ENCODE peak calls at places on chromosome 9, in six cellular contexts. Y is A549, H is GM12878, J is endothelial cell of umbilical vein, K is K562, I is HepG2. D is an unnamed sample.

GRCh38 chr9:8095531-8096223 is 296.1 kb upstream of the DMAC1 start:
- DNase-seq in J (no peak), I (no peak), Y (no peak), K (no peak), H (no peak), D (no peak)

GRCh38 chr9:121944741-121945191 is 148.3 kb downstream of the TTLL11 start:
- DNase-seq in J (no peak), H (no peak), Y (no peak), K (no peak), I (no peak), D (no peak)

GRCh38 chr9:35776018-35776417 is 15.4 kb upstream of the NPR2 start:
- DNase-seq in K (no peak), Y (no peak), J (no peak), I (no peak), H (no peak), D (no peak)

GRCh38 chr9:120982851-120983250 is 56.3 kb upstream of the TRAF1 start:
- DNase-seq in Y (no peak), K (no peak), I (peak), J (no peak), H (no peak), D (no peak)

GRCh38 chr9:110351009-110351467 is 13.4 kb upstream of the TXNDC8 start:
- DNase-seq in I (no peak), Y (peak), K (peak), J (peak), H (no peak), D (no peak)

GRCh38 chr9:95980262-95981125 is 105.0 kb downstream of the ERCC6L2 start:
- DNase-seq in I (no peak), Y (no peak), H (no peak), J (no peak), K (no peak), D (peak)

GRCh38 chr9:13450723-13451122 is 171.2 kb upstream of the MPDZ start:
- DNase-seq in Y (no peak), K (no peak), J (no peak), I (no peak), H (peak), D (no peak)

GRCh38 chr9:101716629-101717028 is 21.8 kb downstream of the GRIN3A start:
- DNase-seq in H (no peak), Y (no peak), I (no peak), J (no peak), K (no peak), D (no peak)

GRCh38 chr9:33080534-33080933 is 4.1 kb upstream of the SMU1 start:
- DNase-seq in Y (no peak), K (no peak), I (no peak), J (no peak), H (no peak), D (no peak)

GRCh38 chr9:124645274-124645673 is 125.8 kb downstream of the NR6A1 start:
- DNase-seq in H (no peak), J (no peak), I (no peak), Y (no peak), K (no peak), D (no peak)

GRCh38 chr9:123620258-123620657 is 264.3 kb downstream of the CRB2 start:
- DNase-seq in J (no peak), K (no peak), I (no peak), H (no peak), Y (peak), D (no peak)

GRCh38 chr9:109894921-109895758 is 115.1 kb downstream of the PALM2AKAP2 start:
- DNase-seq in J (no peak), K (no peak), I (no peak), H (peak), Y (no peak), D (peak)

GRCh38 chr9:114655689-114656088 is 1.9 kb downstream of the TEX53 start:
- DNase-seq in K (no peak), I (no peak), J (no peak), Y (no peak), H (no peak), D (peak)

GRCh38 chr9:77944556-77945261 is 86.9 kb downstream of the GNAQ start:
- DNase-seq in H (no peak), Y (no peak), I (no peak), J (peak), K (no peak), D (peak)

GRCh38 chr9:98502311-98502975 is 206.3 kb downstream of the GABBR2 start:
- DNase-seq in I (no peak), H (no peak), Y (no peak), K (no peak), J (no peak), D (no peak)

GRCh38 chr9:83466877-83467276 is 71.3 kb downstream of the FRMD3 start:
- DNase-seq in K (no peak), Y (no peak), I (no peak), H (no peak), J (no peak), D (no peak)

GRCh38 chr9:137694962-137695875 is 76.4 kb downstream of the EHMT1 start:
- DNase-seq in I (peak), Y (peak), H (no peak), K (peak), J (peak), D (peak)
- TF ChIP-seq MYC in I (peak), Y (no peak), H (no peak), K (no peak), J (no peak), D (no peak)

GRCh38 chr9:34659592-34660253 is 2.7 kb downstream of the CCL27 start:
- DNase-seq in J (no peak), I (no peak), H (no peak), K (no peak), Y (no peak), D (peak)
- TF ChIP-seq CTCF in J (no peak), I (peak), H (no peak), K (no peak), Y (no peak), D (no peak)

DNA sequence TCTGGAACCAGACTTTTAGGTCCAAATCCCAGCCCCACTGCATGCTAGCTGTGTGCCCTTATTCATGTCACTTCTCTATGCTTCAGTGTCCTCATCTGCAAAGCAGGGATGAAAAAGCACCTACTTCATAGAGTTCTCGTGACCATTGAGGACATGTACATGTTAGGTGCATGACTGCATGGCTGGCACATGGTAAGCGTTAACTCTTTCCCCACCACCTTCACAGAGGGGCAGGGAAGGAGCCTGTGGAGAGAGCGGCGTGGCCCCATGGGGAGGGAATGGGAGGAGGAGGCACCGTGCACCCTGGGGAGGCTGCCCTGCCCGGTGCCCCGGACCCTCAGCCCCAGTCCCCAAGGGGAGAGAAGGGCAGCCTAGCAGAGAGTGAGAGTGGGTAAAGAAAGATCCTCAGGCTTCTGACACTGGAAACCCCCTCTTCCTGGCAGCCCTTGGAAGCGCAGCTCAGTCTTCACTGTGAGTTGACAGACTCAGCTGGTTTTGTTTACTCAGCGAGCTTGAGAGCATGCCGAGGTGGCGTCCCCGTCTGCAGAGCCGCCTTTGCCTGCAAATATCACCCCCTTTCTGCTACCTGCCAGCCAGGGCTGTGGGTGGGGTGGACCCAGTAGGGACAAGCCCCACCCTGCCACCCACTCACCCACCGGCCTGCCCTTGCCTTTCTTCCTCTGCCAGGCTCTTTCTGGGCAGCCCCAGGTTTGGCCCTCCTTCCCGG is 10.6 kb upstream of the ANGPTL2 start:
- DNase-seq in H (no peak), I (no peak), Y (no peak), J (no peak), K (no peak), D (no peak)
- TF ChIP-seq MYC in H (no peak), I (no peak), Y (no peak), J (no peak), K (no peak), D (no peak)

DNA sequence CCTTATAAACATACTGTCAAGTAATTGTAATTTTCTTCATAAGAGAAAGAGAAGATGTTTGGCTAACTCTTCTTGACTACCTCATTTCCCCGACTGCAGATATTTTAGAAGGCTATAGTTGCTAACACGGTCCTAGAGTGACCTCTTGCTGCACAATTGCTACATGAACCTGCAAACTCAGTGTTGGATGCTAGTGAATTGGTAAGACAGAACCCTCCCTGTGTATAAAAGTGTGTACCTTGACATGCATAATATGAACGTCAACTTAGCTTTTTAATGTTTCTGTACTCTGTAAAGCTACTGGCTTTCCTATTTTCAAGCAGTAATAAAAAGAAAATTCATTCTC is 46.7 kb upstream of the CER1 start:
- DNase-seq in H (no peak), J (peak), K (peak), Y (no peak), I (no peak), D (peak)
- TF ChIP-seq CTCF in H (peak), J (peak), K (no peak), Y (no peak), I (no peak), D (peak)